ENCODE peak calls at places on chromosomes 3 and 15, in seven cellular contexts. R is neural crest cell; L is stimulated activated CD4-positive, alpha-beta T cell treated with anti-CD3 and anti-CD28 coated beads, Interleukin-2, amount 100 ng/mL, for 24 hours; Z is stimulated activated CD8-positive, alpha-beta memory T cell treated with anti-CD3 and anti-CD28 coated beads, Interleukin-4, amount 100 ng/mL, for 4 hours; W is heart left ventricle; J is T1000; D is psoas muscle. X is an unnamed sample.

GRCh38 chr15:81303241-81304225 is 20.4 kb downstream of the STARD5 start:
- DNase-seq in R (no peak), L (no peak), Z (no peak), W (no peak), J (no peak), D (no peak), X (no peak)

GRCh38 chr3:180747805-180748361 is 68.6 kb upstream of the CCDC39 start:
- DNase-seq in R (no peak), L (no peak), Z (no peak), W (no peak), J (no peak), D (no peak), X (no peak)

GRCh38 chr3:141487419-141488345 is 855 bp downstream of the RASA2 start:
- DNase-seq in R (peak), L (peak), Z (peak), W (peak), J (peak), D (peak), X (peak)

GRCh38 chr15:83378921-83379561 is 68.1 kb upstream of the SH3GL3 start:
- DNase-seq in R (no peak), L (no peak), Z (no peak), W (no peak), J (no peak), D (no peak), X (no peak)

GRCh38 chr15:64144192-64144564 is 7.4 kb upstream of the SNX22 start:
- DNase-seq in R (no peak), L (no peak), Z (no peak), W (no peak), J (no peak), D (no peak), X (no peak)

GRCh38 chr15:69679623-69680228 is 227.1 kb downstream of the RPLP1 start:
- DNase-seq in R (no peak), L (peak), Z (no peak), W (no peak), J (no peak), D (no peak), X (no peak)

GRCh38 chr3:64344721-64345207 is 119.5 kb upstream of the PRICKLE2 start:
- DNase-seq in R (no peak), L (no peak), Z (no peak), W (no peak), J (no peak), D (no peak), X (no peak)

GRCh38 chr15:28974142-28974541 is 88.4 kb downstream of the APBA2 start:
- DNase-seq in R (no peak), L (no peak), Z (no peak), W (no peak), J (no peak), D (no peak), X (no peak)

GRCh38 chr15:26628879-26629529 is 143.9 kb downstream of the GABRB3 start:
- DNase-seq in R (no peak), L (peak), Z (no peak), W (peak), J (no peak), D (peak), X (no peak)

GRCh38 chr3:190424478-190425439 is 24.9 kb downstream of the TMEM207 start:
- DNase-seq in R (peak), L (peak), Z (no peak), W (peak), J (peak), D (peak), X (peak)

GRCh38 chr3:49616491-49616941 is 57.6 kb upstream of the APEH start:
- DNase-seq in R (no peak), L (no peak), Z (no peak), W (no peak), J (no peak), D (no peak), X (no peak)

GRCh38 chr15:64635486-64635815 is 139.9 kb downstream of the RBPMS2 start:
- DNase-seq in R (no peak), L (no peak), Z (no peak), W (peak), J (no peak), D (no peak), X (no peak)

GRCh38 chr15:87419341-87419740 is 837.2 kb downstream of the NTRK3 start:
- DNase-seq in R (no peak), L (no peak), Z (no peak), W (no peak), J (peak), D (no peak), X (no peak)

GRCh38 chr15:82129769-82130168 is 84.0 kb upstream of the MEX3B start:
- DNase-seq in R (no peak), L (no peak), Z (no peak), W (no peak), J (no peak), D (no peak), X (peak)

GRCh38 chr15:35986072-35986666 is 440.2 kb upstream of the DPH6 start:
- DNase-seq in R (no peak), L (no peak), Z (no peak), W (peak), J (no peak), D (peak), X (no peak)

GRCh38 chr3:49333091-49333490 is 6.8 kb downstream of the USP4 start:
- DNase-seq in R (no peak), L (no peak), Z (no peak), W (no peak), J (no peak), D (peak), X (no peak)

GRCh38 chr3:163936557-163936956 is 1141.7 kb downstream of the SI start:
- DNase-seq in R (no peak), L (no peak), Z (no peak), W (no peak), J (no peak), D (no peak), X (no peak)

GRCh38 chr3:9769012-9769411 is 735 bp downstream of the CAMK1 start:
- DNase-seq in R (no peak), L (no peak), Z (no peak), W (no peak), J (no peak), D (no peak), X (no peak)

GRCh38 chr15:79370716-79371115 is 59.8 kb downstream of the TMED3 start:
- DNase-seq in R (no peak), L (no peak), Z (no peak), W (no peak), J (no peak), D (no peak), X (no peak)

GRCh38 chr15:100341662-100342560 is at the start of gene ADAMTS17:
- DNase-seq in R (peak), L (peak), Z (peak), W (peak), J (peak), D (peak), X (no peak)

GRCh38 chr3:179958759-179959158 is 78.0 kb downstream of the PEX5L start:
- DNase-seq in R (no peak), L (no peak), Z (no peak), W (no peak), J (no peak), D (no peak), X (no peak)

GRCh38 chr3:173553635-173554280 is 156.2 kb downstream of the NLGN1 start:
- DNase-seq in R (peak), L (no peak), Z (no peak), W (no peak), J (no peak), D (no peak), X (no peak)

X was measured in H54.